ENCODE peak calls at places on chromosomes 6 and 20, in six cellular contexts. R is breast epithelium, Q is heart left ventricle, A is adrenal gland, B is GM23338, F is brain microvascular endothelial cell. X is an unnamed sample.

GRCh38 chr6:11437824-11438459 is 99.6 kb upstream of the TMEM170B start:
- DNase-seq in R (no peak), Q (no peak), A (no peak), B (no peak), F (no peak), X (no peak)

GRCh38 chr20:24651171-24651972 is 181.9 kb downstream of the SYNDIG1 start:
- DNase-seq in R (no peak), Q (no peak), A (no peak), B (no peak), F (peak; percentile 63), X (peak; percentile 88)

GRCh38 chr20:44702776-44703175 is 12.4 kb upstream of the CCN5 start:
- DNase-seq in R (peak; percentile 81), Q (peak; percentile 94), A (peak; percentile 92), B (no peak), F (peak; percentile 83), X (peak; percentile 98)

GRCh38 chr6:159151266-159151855 is 17.8 kb upstream of the FNDC1 start:
- DNase-seq in R (no peak), Q (no peak), A (peak; percentile 75), B (peak; percentile 54), F (peak; percentile 73), X (peak; percentile 66)

GRCh38 chr6:42417641-42418112 is 34.0 kb downstream of the TRERF1 start:
- DNase-seq in R (no peak), Q (no peak), A (no peak), B (no peak), F (no peak), X (peak; percentile 36)

GRCh38 chr20:49386848-49387605 is 95.4 kb downstream of the KCNB1 start:
- DNase-seq in R (no peak), Q (no peak), A (no peak), B (no peak), F (no peak), X (no peak)

GRCh38 chr6:158548418-158549161 is 11.3 kb upstream of the TMEM181 start:
- DNase-seq in R (peak; percentile 80), Q (no peak), A (peak; percentile 13), B (peak; percentile 65), F (no peak), X (no peak)

GRCh38 chr6:144104488-144104887 is 9.1 kb upstream of the SF3B5 start:
- DNase-seq in R (no peak), Q (no peak), A (no peak), B (no peak), F (no peak), X (no peak)

GRCh38 chr20:5085380-5085779 is 34.4 kb downstream of the PCNA start:
- DNase-seq in R (no peak), Q (peak; percentile 60), A (no peak), B (no peak), F (no peak), X (no peak)

GRCh38 chr20:53346266-53346665 is 247.4 kb downstream of the ZNF217 start:
- DNase-seq in R (no peak), Q (no peak), A (no peak), B (no peak), F (peak; percentile 3), X (no peak)

GRCh38 chr20:49630396-49630951 is 62.5 kb upstream of the PTGIS start:
- DNase-seq in R (no peak), Q (no peak), A (no peak), B (no peak), F (no peak), X (no peak)

GRCh38 chr6:157552171-157552747 is 171.3 kb downstream of the ZDHHC14 start:
- DNase-seq in R (no peak), Q (no peak), A (no peak), B (peak; percentile 97), F (no peak), X (no peak)

GRCh38 chr20:25040438-25040831 is 17.5 kb downstream of the ACSS1 start:
- DNase-seq in R (peak; percentile 71), Q (peak; percentile 51), A (no peak), B (no peak), F (peak; percentile 30), X (peak; percentile 93)

GRCh38 chr6:82017316-82017715 is 230.2 kb downstream of the IBTK start:
- DNase-seq in R (no peak), Q (peak; percentile 39), A (peak; percentile 77), B (peak; percentile 54), F (peak; percentile 78), X (peak; percentile 85)

GRCh38 chr6:26285143-26286134 is 79.6 kb upstream of the BTN3A2 start:
- DNase-seq in R (peak; percentile 98), Q (peak; percentile 97), A (peak; percentile 99), B (peak; percentile 100), F (peak; percentile 98), X (peak; percentile 100)

GRCh38 chr6:107763959-107764358 is 60.2 kb downstream of the SCML4 start:
- DNase-seq in R (no peak), Q (no peak), A (no peak), B (no peak), F (peak; percentile 64), X (peak; percentile 41)

GRCh38 chr6:134170844-134171243 is 118.4 kb upstream of the SLC2A12 start:
- DNase-seq in R (peak; percentile 55), Q (no peak), A (peak; percentile 63), B (no peak), F (peak; percentile 39), X (peak; percentile 60)

GRCh38 chr6:37792457-37793039 is 27.0 kb upstream of the ZFAND3 start:
- DNase-seq in R (no peak), Q (no peak), A (no peak), B (no peak), F (no peak), X (no peak)

GRCh38 chr6:160167547-160168391 is 46.2 kb downstream of the SLC22A1 start:
- DNase-seq in R (no peak), Q (no peak), A (no peak), B (no peak), F (no peak), X (no peak)

GRCh38 chr6:11729083-11729482 is 49.5 kb downstream of the ADTRP start:
- DNase-seq in R (no peak), Q (no peak), A (no peak), B (no peak), F (no peak), X (no peak)

GRCh38 chr6:52595796-52596130 is 18.9 kb upstream of the TRAM2 start:
- DNase-seq in R (no peak), Q (no peak), A (no peak), B (peak; percentile 16), F (no peak), X (no peak)

GRCh38 chr6:87941556-87942358 is 105.9 kb upstream of the SPACA1 start:
- DNase-seq in R (no peak), Q (no peak), A (no peak), B (no peak), F (no peak), X (no peak)

GRCh38 chr20:57573893-57574292 is 13.0 kb downstream of the PCK1 start:
- DNase-seq in R (no peak), Q (no peak), A (no peak), B (peak; percentile 50), F (no peak), X (no peak)
- TF ChIP-seq CTCF in R (no peak), Q (no peak), A (no peak), B (peak; percentile 75), F (peak; percentile 25), X (no peak)

GRCh38 chr6:25136879-25137278 is 142.3 kb upstream of the CARMIL1 start:
- DNase-seq in R (no peak), Q (peak; percentile 33), A (peak; percentile 28), B (no peak), F (no peak), X (peak; percentile 24)
- H3K4me3 ChIP-seq in R (peak overlapping the region; percentile 39), Q (peak overlapping the region; percentile 53), A (no peak overlapping the region), B (no peak overlapping the region), F (no peak overlapping the region), X (no peak overlapping the region)

GRCh38 chr20:40945754-40946451 is 82.7 kb upstream of the TOP1 start:
- DNase-seq in R (peak; percentile 60), Q (peak; percentile 60), A (peak; percentile 75), B (peak; percentile 86), F (peak; percentile 60), X (peak; percentile 75)
- TF ChIP-seq CTCF in R (no peak), Q (peak; percentile 43), A (peak; percentile 63), B (peak; percentile 90), F (peak; percentile 85), X (peak; percentile 92)

DNA sequence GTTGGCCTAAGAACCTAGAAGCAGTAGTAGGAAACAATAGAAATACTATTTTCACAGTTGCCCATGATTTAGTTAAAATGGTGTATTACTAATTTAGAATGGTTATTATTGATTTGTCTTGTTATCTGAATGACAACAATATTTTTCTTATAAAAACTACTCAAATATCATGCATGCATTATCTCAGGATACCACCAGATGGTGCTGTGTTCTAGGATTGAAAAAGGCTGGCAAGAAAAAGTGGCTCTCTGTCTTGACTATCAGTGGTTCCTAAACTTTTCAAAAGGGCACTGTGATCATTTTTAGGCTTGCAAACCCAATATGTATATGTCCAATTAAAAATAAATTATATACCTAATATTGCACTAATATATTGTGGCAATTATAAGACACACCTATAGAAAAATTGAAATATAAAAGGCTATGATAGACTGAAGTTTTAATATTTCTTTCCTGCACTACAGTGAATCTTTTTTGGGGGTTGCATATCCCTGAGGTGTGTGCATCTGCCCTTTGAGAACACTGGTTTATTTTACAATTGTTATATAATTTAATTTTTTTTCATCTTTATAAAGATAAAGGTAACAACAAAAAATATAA is 131.7 kb upstream of the MLIP start:
- DNase-seq in R (no peak), Q (no peak), A (peak; percentile 44), B (peak; percentile 76), F (peak; percentile 39), X (peak; percentile 70)
- H3K4me3 ChIP-seq in R (no peak overlapping the region), Q (no peak overlapping the region), A (no peak overlapping the region), B (no peak overlapping the region), F (no peak overlapping the region), X (no peak overlapping the region)

GRCh38 chr6:155275808-155276480 is 12.1 kb downstream of the CLDN20 start:
- DNase-seq in R (no peak), Q (peak; percentile 36), A (no peak), B (no peak), F (peak; percentile 48), X (peak; percentile 58)

GRCh38 chr6:155278319-155279049 is 14.7 kb downstream of the CLDN20 start:
- DNase-seq in R (no peak), Q (no peak), A (no peak), B (no peak), F (no peak), X (no peak)

GRCh38 chr6:155274106-155274505 is 10.3 kb downstream of the CLDN20 start:
- DNase-seq in R (no peak), Q (no peak), A (no peak), B (no peak), F (no peak), X (peak; percentile 34)

GRCh38 chr6:155274533-155274932 is 10.7 kb downstream of the CLDN20 start:
- DNase-seq in R (peak; percentile 70), Q (no peak), A (no peak), B (no peak), F (peak; percentile 25), X (peak; percentile 58)

GRCh38 chr6:155276638-155277037 is 12.8 kb downstream of the CLDN20 start:
- DNase-seq in R (no peak), Q (no peak), A (no peak), B (no peak), F (no peak), X (peak; percentile 8)
- TF ChIP-seq CTCF in R (no peak), Q (no peak), A (no peak), B (no peak), F (no peak), X (no peak)